ENCODE peak calls at places on chromosomes 4 and X, in four cellular contexts. X is GM23338, K is HCT116, G is mammary epithelial cell. H is an unnamed sample. For H3K36me3, the result is how much of the 10 kb centered on the place peaks cover.

GRCh38 chrX:153592966-153593688 is 5.8 kb downstream of the CCNQ start:
- DNase-seq in K (no peak), G (no peak), X (no peak), H (no peak)

GRCh38 chr4:81359207-81359606 is 112.5 kb downstream of the RASGEF1B start:
- DNase-seq in G (peak), X (no peak), K (no peak), H (no peak)

GRCh38 chrX:47743504-47743903 is 84.5 kb upstream of the UXT start:
- DNase-seq in G (peak), X (no peak), K (no peak), H (no peak)

GRCh38 chr4:54296548-54297203 is 67.6 kb downstream of the PDGFRA start:
- DNase-seq in K (no peak), X (no peak), G (no peak), H (no peak)

GRCh38 chr4:183870997-183871396 is 34.1 kb upstream of the STOX2 start:
- DNase-seq in G (no peak), K (no peak), X (no peak), H (no peak)

GRCh38 chrX:120514236-120514635 is 45.1 kb upstream of the LAMP2 start:
- DNase-seq in X (peak), K (no peak), G (peak), H (peak)

GRCh38 chr4:55409468-55410171 is 13.9 kb downstream of the TMEM165 start:
- DNase-seq in X (peak), K (no peak), G (no peak), H (peak)

GRCh38 chr4:6658635-6659075 is 18.2 kb downstream of the MRFAP1 start:
- DNase-seq in G (peak), K (no peak), X (peak), H (peak)

GRCh38 chr4:137124278-137124932 is 407.9 kb downstream of the PCDH18 start:
- DNase-seq in K (peak), X (peak), G (peak), H (peak)

GRCh38 chr4:3516836-3517730 is 15.1 kb downstream of the LRPAP1 start:
- DNase-seq in G (no peak), X (no peak), K (no peak), H (no peak)
- H3K36me3 ChIP-seq in G (under half), X (under half), K (under half), H (under half)

GRCh38 chr4:123892997-123893745 is 496.6 kb downstream of the SPRY1 start:
- DNase-seq in K (no peak), X (no peak), G (no peak), H (no peak)
- H2AFZ ChIP-seq in K (no peak), X (peak), G (peak), H (no peak)

GRCh38 chr4:871484-871883 is 45.6 kb upstream of the CPLX1 start:
- DNase-seq in K (no peak), X (no peak), G (no peak), H (no peak)
- H3K36me3 ChIP-seq in K (under half), X (under half), G (under half), H (under half)

DNA sequence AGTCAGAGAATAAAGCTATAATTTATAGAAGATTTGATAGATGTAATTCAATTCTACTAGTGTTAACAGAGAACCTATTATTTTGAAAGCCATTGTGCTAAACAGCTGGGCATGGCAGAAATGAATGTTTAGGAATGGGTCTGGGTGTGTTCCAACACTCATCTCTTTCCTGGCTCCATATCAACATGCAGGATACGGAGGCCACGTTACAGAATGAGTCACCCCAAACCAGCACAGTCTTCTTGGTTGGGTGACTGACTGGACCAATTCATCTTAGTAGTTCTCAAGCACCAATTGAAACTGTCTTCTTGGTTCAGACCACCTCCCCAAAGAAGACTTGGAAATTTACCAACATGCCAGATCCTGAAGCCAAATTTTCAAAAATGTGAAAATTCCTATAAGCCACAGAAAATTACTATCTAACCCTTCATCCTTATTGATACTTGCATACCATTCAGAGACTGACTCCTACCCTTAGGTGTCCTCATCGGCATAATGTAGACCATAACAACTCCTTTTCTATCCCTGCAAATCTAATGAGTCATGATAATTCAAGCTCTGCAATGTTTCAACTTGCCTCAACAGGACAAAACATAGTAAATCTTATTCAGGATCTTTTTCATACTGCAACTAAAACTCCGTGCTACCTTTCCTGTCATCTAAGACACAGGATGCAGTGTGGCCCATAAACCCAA is 52.0 kb upstream of the ATOH1 start:
- DNase-seq in G (peak), K (no peak), X (no peak), H (no peak)
- H2AFZ ChIP-seq in G (peak), K (no peak), X (no peak), H (no peak)

H was measured in neural progenitor cell.